ENCODE peak calls at places on chromosomes 6 and 20, in five cellular contexts. V is psoas muscle, U is GM23248, P is ascending aorta, Q is SK-N-SH. Z is an unnamed sample.

GRCh38 chr20:61436674-61437279 is 184.7 kb downstream of the CDH4 start:
- DNase-seq in U (peak), V (no peak), Q (no peak), P (no peak), Z (no peak)

GRCh38 chr20:57882451-57883161 is 172.8 kb upstream of the PMEPA1 start:
- DNase-seq in V (no peak), P (no peak), U (peak), Q (no peak), Z (no peak)

GRCh38 chr6:85192186-85192585 is 257.7 kb upstream of the NT5E start:
- DNase-seq in Q (no peak), U (peak), P (no peak), V (no peak), Z (no peak)

GRCh38 chr6:136429681-136430080 is 120.5 kb downstream of the MAP7 start:
- DNase-seq in V (no peak), P (no peak), Q (peak), U (no peak), Z (no peak)

GRCh38 chr20:32028647-32029372 is 18.6 kb downstream of the CCM2L start:
- DNase-seq in P (no peak), V (no peak), Q (peak), U (no peak), Z (no peak)

GRCh38 chr6:134892362-134892761 is 57.5 kb downstream of the ALDH8A1 start:
- DNase-seq in V (no peak), U (no peak), P (no peak), Q (no peak), Z (no peak)

GRCh38 chr6:108621117-108621516 is 60.4 kb downstream of the FOXO3 start:
- DNase-seq in U (peak), Q (no peak), V (peak), P (peak), Z (peak)

GRCh38 chr6:110357696-110358535 is at the start of gene METTL24:
- DNase-seq in U (peak), V (peak), Q (peak), P (no peak), Z (no peak)

GRCh38 chr20:63364801-63365585 is 3.8 kb upstream of the CHRNA4 start:
- DNase-seq in P (no peak), V (no peak), U (no peak), Q (no peak), Z (no peak)

GRCh38 chr20:62394248-62395245 is 7.6 kb downstream of the RPS21 start:
- DNase-seq in U (no peak), Q (no peak), V (no peak), P (no peak), Z (no peak)

GRCh38 chr20:33893314-33893713 is 82.2 kb downstream of the CHMP4B start:
- DNase-seq in P (no peak), Q (no peak), U (peak), V (no peak), Z (no peak)

GRCh38 chr6:158663465-158664167 is 13.8 kb downstream of the SYTL3 start:
- DNase-seq in U (no peak), Q (no peak), V (no peak), P (no peak), Z (no peak)

GRCh38 chr6:13924146-13924948 is 405 bp upstream of the RNF182 start:
- DNase-seq in U (peak), P (no peak), V (peak), Q (peak), Z (peak)
- H3K27ac ChIP-seq in U (peak), P (no peak), V (no peak), Q (peak), Z (peak)

DNA sequence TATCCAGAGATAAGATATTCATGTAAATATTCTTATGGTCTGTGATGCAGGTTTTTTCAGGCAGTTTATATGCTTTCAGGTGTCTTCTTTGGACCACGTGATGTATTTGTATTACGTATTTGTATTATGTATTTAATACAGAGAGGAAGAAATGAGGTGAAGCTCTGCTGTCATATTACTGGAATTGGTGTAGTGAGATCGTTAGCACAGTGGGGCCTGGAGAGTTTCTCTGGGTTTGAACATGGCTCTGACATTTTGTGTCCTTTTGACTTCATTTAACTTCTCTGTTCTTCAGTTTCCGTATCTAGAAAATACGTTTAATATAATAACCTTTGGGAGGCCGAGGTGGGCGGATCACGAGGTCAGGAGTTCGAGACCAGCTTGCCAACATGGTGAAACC is 1.6 kb upstream of the PRIM2 start:
- DNase-seq in U (no peak), Q (no peak), P (no peak), V (no peak), Z (no peak)
- H3K4me3 ChIP-seq in U (no peak), Q (no peak), P (no peak), V (no peak), Z (no peak)

GRCh38 chr6:99096186-99096585 is 148.4 kb upstream of the FBXL4 start:
- DNase-seq in V (no peak), P (no peak), Q (no peak), U (no peak), Z (no peak)
- H3K27ac ChIP-seq in V (no peak), P (no peak), Q (no peak), U (no peak), Z (no peak)

GRCh38 chr6:118212451-118213173 is 305.5 kb downstream of the SLC35F1 start:
- DNase-seq in P (no peak), Q (no peak), U (no peak), V (no peak), Z (no peak)

GRCh38 chr6:118215269-118215668 is 308.2 kb downstream of the SLC35F1 start:
- DNase-seq in V (no peak), P (no peak), U (no peak), Q (no peak), Z (no peak)

GRCh38 chr6:118218156-118218555 is 311.1 kb downstream of the SLC35F1 start:
- DNase-seq in V (no peak), U (no peak), P (no peak), Q (no peak), Z (no peak)

GRCh38 chr6:118220429-118221128 is 313.5 kb downstream of the SLC35F1 start:
- DNase-seq in V (no peak), Q (no peak), U (peak), P (no peak), Z (no peak)

GRCh38 chr6:118216751-118217150 is 309.7 kb downstream of the SLC35F1 start:
- DNase-seq in U (peak), Q (no peak), V (no peak), P (no peak), Z (no peak)
- H3K4me3 ChIP-seq in U (no peak), Q (no peak), V (no peak), P (no peak), Z (no peak)

DNA sequence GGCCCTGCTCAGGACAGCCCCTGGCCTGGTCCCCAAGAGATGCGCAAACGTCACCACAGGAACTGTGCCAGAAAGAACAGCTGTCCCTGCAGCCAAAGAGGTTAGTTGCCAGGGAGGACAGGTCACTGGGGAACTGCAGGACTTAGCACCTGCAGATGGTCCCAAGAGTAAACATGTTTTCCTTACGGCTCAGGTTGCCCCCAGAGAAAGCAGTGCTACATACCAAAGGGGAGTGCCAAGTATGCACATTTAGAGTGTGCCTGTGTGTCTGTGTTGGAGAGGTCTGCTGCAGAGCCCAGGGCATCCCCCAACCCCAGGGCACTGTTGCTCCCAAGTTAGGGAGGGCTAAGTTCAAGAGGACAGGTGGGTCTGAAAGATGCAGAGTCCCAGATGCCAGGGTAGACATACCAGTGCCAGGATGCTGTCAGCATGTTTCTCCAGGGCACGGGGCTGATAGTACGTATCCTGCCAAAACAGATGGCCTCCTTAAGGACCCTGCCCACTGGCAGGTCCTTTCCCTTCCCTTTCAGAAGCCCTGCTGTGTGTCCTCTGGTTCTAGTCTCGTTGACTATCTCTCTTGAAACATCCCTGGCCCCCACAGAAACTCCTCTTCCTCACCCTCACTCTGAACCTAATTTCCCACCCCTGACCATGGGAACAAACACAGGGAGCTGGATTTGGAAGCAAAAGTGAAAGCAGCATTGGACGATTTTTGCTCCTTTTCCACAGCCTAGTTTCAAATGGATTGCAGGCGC is 1.3 kb downstream of the ABHD16A start:
- DNase-seq in V (peak), U (peak), P (no peak), Q (peak), Z (no peak)
- H3K27ac ChIP-seq in V (peak), U (peak), P (peak), Q (peak), Z (peak)

GRCh38 chr6:27778625-27779417 is 133.4 kb downstream of the OR2B2 start:
- DNase-seq in U (no peak), P (no peak), V (no peak), Q (no peak), Z (no peak)

GRCh38 chr6:27777126-27777525 is 135.1 kb downstream of the OR2B2 start:
- DNase-seq in P (no peak), Q (no peak), U (no peak), V (no peak), Z (no peak)

GRCh38 chr6:27775796-27776184 is 136.4 kb downstream of the OR2B2 start:
- DNase-seq in U (peak), V (no peak), P (no peak), Q (no peak), Z (no peak)

GRCh38 chr6:27776504-27776903 is 135.7 kb downstream of the OR2B2 start:
- DNase-seq in U (no peak), Q (no peak), P (no peak), V (no peak), Z (no peak)

DNA sequence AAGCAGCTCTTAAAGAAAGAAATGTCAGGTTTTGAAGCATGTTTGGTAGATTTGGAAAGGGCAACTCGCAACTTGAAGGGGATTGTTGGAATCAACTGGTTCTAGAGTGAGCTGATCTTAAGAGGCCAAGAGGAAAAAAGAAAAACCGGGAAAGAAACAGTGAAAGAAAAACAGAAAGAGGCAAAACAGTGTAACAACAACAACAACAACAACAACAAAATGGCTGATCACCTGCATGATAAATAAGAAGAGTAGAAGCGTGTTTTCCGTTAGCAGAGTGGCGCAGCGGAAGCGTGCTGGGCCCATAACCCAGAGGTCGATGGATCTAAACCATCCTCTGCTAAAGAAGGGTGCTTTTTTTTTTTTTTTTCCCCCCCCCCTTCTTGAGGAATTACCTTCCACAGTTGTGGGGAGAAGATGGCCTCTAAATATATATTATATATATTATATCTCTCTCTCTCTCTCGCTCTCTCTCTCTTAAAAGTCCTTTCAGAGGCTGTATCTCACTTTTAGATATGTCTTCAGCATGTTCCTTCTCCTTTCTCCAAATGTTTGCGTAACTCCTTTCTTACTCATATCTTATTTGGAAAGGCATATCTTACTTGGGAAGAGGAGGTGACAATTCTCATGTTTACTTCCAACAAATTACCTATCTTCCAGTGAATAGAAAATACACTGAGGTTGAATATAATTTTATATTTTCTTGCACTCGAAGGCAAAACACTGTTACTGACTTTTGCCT is 134.4 kb downstream of the OR2B2 start:
- DNase-seq in U (no peak), V (no peak), Q (no peak), P (no peak), Z (no peak)
- H3K4me3 ChIP-seq in U (no peak), V (no peak), Q (no peak), P (no peak), Z (no peak)